ENCODE peak calls at places on chromosomes 12 and 14, in eight cellular contexts. One of them, this sample, is unnamed.

GRCh38 chr14:21995332-21995731 is 321.7 kb upstream of the OR4E1 start:
- DNase-seq in PC-9: no peak
- DNase-seq in effector memory CD4-positive, alpha-beta T cell: no peak
- DNase-seq in body of pancreas: no peak
- DNase-seq in AG10803: no peak
- DNase-seq in brain microvascular endothelial cell: no peak
- DNase-seq in GM12864: no peak
- DNase-seq in CD8-positive, alpha-beta memory T cell: no peak
- DNase-seq in this sample: no peak

GRCh38 chr14:69527635-69528034 is 43.1 kb downstream of the PLEKHD1 start:
- DNase-seq in PC-9: no peak
- DNase-seq in effector memory CD4-positive, alpha-beta T cell: no peak
- DNase-seq in body of pancreas: no peak
- DNase-seq in AG10803: no peak
- DNase-seq in brain microvascular endothelial cell: no peak
- DNase-seq in GM12864: no peak
- DNase-seq in CD8-positive, alpha-beta memory T cell: no peak
- DNase-seq in this sample: no peak

GRCh38 chr14:100384277-100384676 is 61.1 kb downstream of the SLC25A47 start:
- DNase-seq in PC-9: no peak
- DNase-seq in effector memory CD4-positive, alpha-beta T cell: no peak
- DNase-seq in body of pancreas: no peak
- DNase-seq in AG10803: no peak
- DNase-seq in brain microvascular endothelial cell: no peak
- DNase-seq in GM12864: no peak
- DNase-seq in CD8-positive, alpha-beta memory T cell: no peak
- DNase-seq in this sample: no peak

GRCh38 chr14:90941705-90942104 is 118.7 kb downstream of the RPS6KA5 start:
- DNase-seq in PC-9: no peak
- DNase-seq in effector memory CD4-positive, alpha-beta T cell: no peak
- DNase-seq in body of pancreas: no peak
- DNase-seq in AG10803: no peak
- DNase-seq in brain microvascular endothelial cell: no peak
- DNase-seq in GM12864: no peak
- DNase-seq in CD8-positive, alpha-beta memory T cell: no peak
- DNase-seq in this sample: no peak

GRCh38 chr12:45208604-45209487 is 7.0 kb upstream of the ANO6 start:
- DNase-seq in PC-9: no peak
- DNase-seq in effector memory CD4-positive, alpha-beta T cell: no peak
- DNase-seq in body of pancreas: no peak
- DNase-seq in AG10803: peak
- DNase-seq in brain microvascular endothelial cell: peak
- DNase-seq in GM12864: no peak
- DNase-seq in CD8-positive, alpha-beta memory T cell: no peak
- DNase-seq in this sample: no peak

GRCh38 chr12:7797698-7798398 is 8.6 kb downstream of the NANOG start:
- DNase-seq in PC-9: no peak
- DNase-seq in effector memory CD4-positive, alpha-beta T cell: no peak
- DNase-seq in body of pancreas: peak
- DNase-seq in AG10803: no peak
- DNase-seq in brain microvascular endothelial cell: no peak
- DNase-seq in GM12864: no peak
- DNase-seq in CD8-positive, alpha-beta memory T cell: no peak
- DNase-seq in this sample: no peak

GRCh38 chr14:78566017-78566858 is 396.1 kb downstream of the NRXN3 start:
- DNase-seq in PC-9: no peak
- DNase-seq in effector memory CD4-positive, alpha-beta T cell: peak
- DNase-seq in body of pancreas: peak
- DNase-seq in AG10803: peak
- DNase-seq in brain microvascular endothelial cell: peak
- DNase-seq in GM12864: peak
- DNase-seq in CD8-positive, alpha-beta memory T cell: peak
- DNase-seq in this sample: peak

GRCh38 chr12:52561880-52562449 is 9.0 kb upstream of the KRT71 start:
- DNase-seq in PC-9: no peak
- DNase-seq in effector memory CD4-positive, alpha-beta T cell: no peak
- DNase-seq in body of pancreas: no peak
- DNase-seq in AG10803: no peak
- DNase-seq in brain microvascular endothelial cell: peak
- DNase-seq in GM12864: no peak
- DNase-seq in CD8-positive, alpha-beta memory T cell: no peak
- DNase-seq in this sample: no peak

GRCh38 chr14:50334211-50334610 is 22.1 kb downstream of the DMAC2L start:
- DNase-seq in PC-9: no peak
- DNase-seq in effector memory CD4-positive, alpha-beta T cell: no peak
- DNase-seq in body of pancreas: no peak
- DNase-seq in AG10803: no peak
- DNase-seq in brain microvascular endothelial cell: no peak
- DNase-seq in GM12864: no peak
- DNase-seq in CD8-positive, alpha-beta memory T cell: no peak
- DNase-seq in this sample: no peak

GRCh38 chr12:30823140-30823669 is 68.5 kb upstream of the CAPRIN2 start:
- DNase-seq in PC-9: no peak
- DNase-seq in effector memory CD4-positive, alpha-beta T cell: peak
- DNase-seq in body of pancreas: peak
- DNase-seq in AG10803: no peak
- DNase-seq in brain microvascular endothelial cell: peak
- DNase-seq in GM12864: no peak
- DNase-seq in CD8-positive, alpha-beta memory T cell: peak
- DNase-seq in this sample: peak

GRCh38 chr12:62292761-62293446 is 32.7 kb downstream of the USP15 start:
- DNase-seq in PC-9: no peak
- DNase-seq in effector memory CD4-positive, alpha-beta T cell: no peak
- DNase-seq in body of pancreas: no peak
- DNase-seq in AG10803: no peak
- DNase-seq in brain microvascular endothelial cell: peak
- DNase-seq in GM12864: no peak
- DNase-seq in CD8-positive, alpha-beta memory T cell: no peak
- DNase-seq in this sample: no peak

GRCh38 chr14:95979339-95980042 is 59.7 kb upstream of the C14orf132 start:
- DNase-seq in PC-9: no peak
- DNase-seq in effector memory CD4-positive, alpha-beta T cell: no peak
- DNase-seq in body of pancreas: no peak
- DNase-seq in AG10803: no peak
- DNase-seq in brain microvascular endothelial cell: no peak
- DNase-seq in GM12864: no peak
- DNase-seq in CD8-positive, alpha-beta memory T cell: no peak
- DNase-seq in this sample: no peak

GRCh38 chr12:71591601-71592000 is 72.0 kb downstream of the ZFC3H1 start:
- DNase-seq in PC-9: no peak
- DNase-seq in effector memory CD4-positive, alpha-beta T cell: no peak
- DNase-seq in body of pancreas: no peak
- DNase-seq in AG10803: no peak
- DNase-seq in brain microvascular endothelial cell: no peak
- DNase-seq in GM12864: no peak
- DNase-seq in CD8-positive, alpha-beta memory T cell: no peak
- DNase-seq in this sample: no peak

DNA sequence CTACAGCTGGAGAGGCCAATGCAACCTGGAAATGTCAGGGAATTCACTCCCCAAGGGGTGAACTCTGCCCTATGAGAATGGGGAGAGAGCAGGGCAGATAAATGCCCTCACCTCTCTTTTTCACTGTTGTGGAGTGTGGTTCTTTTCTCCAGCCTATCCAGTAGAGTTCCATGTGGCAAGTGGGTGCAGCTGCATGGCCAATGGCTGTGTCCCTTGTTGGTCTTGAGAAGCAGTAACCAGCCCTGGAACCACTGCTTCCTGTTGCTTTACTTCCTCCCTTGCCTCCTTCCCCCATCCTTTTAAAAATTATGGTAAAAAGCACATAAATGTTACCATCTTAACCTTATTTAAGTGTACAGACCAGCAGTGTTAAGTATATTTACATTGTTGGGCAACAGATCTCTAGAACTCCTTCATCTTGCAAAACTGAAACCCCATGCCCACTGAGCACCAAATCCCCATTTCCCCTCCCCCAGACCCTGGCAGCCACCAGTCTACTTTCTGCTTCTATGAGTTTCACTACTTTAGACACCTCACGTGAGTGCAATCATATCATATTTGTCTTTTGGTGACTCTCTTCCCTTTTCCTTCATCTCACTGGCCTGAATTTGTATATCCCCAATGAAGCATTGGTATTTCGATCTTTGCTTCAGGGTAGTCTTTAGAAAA is 77.0 kb upstream of the GRIP1 start:
- DNase-seq in PC-9: no peak
- DNase-seq in effector memory CD4-positive, alpha-beta T cell: no peak
- DNase-seq in body of pancreas: no peak
- DNase-seq in AG10803: no peak
- DNase-seq in brain microvascular endothelial cell: no peak
- DNase-seq in GM12864: no peak
- DNase-seq in CD8-positive, alpha-beta memory T cell: no peak
- DNase-seq in this sample: no peak
- H3K4me3 ChIP-seq in PC-9: no peak
- H3K4me3 ChIP-seq in effector memory CD4-positive, alpha-beta T cell: no peak
- H3K4me3 ChIP-seq in body of pancreas: no peak
- H3K4me3 ChIP-seq in AG10803: no peak
- H3K4me3 ChIP-seq in brain microvascular endothelial cell: no peak
- H3K4me3 ChIP-seq in GM12864: no peak
- H3K4me3 ChIP-seq in CD8-positive, alpha-beta memory T cell: no peak
- H3K4me3 ChIP-seq in this sample: no peak

GRCh38 chr12:47881826-47882427 is 22.9 kb downstream of the VDR start:
- DNase-seq in PC-9: peak
- DNase-seq in effector memory CD4-positive, alpha-beta T cell: no peak
- DNase-seq in body of pancreas: peak
- DNase-seq in AG10803: peak
- DNase-seq in brain microvascular endothelial cell: peak
- DNase-seq in GM12864: no peak
- DNase-seq in CD8-positive, alpha-beta memory T cell: no peak
- DNase-seq in this sample: no peak
- H3K4me3 ChIP-seq in PC-9: no peak
- H3K4me3 ChIP-seq in effector memory CD4-positive, alpha-beta T cell: no peak
- H3K4me3 ChIP-seq in body of pancreas: no peak
- H3K4me3 ChIP-seq in AG10803: no peak
- H3K4me3 ChIP-seq in brain microvascular endothelial cell: no peak
- H3K4me3 ChIP-seq in GM12864: no peak
- H3K4me3 ChIP-seq in CD8-positive, alpha-beta memory T cell: no peak
- H3K4me3 ChIP-seq in this sample: no peak

GRCh38 chr12:668092-668481 is 4.8 kb upstream of the NINJ2 start:
- DNase-seq in PC-9: no peak
- DNase-seq in effector memory CD4-positive, alpha-beta T cell: no peak
- DNase-seq in body of pancreas: no peak
- DNase-seq in AG10803: no peak
- DNase-seq in brain microvascular endothelial cell: no peak
- DNase-seq in GM12864: no peak
- DNase-seq in CD8-positive, alpha-beta memory T cell: no peak
- DNase-seq in this sample: no peak

GRCh38 chr12:664075-664778 is 982 bp upstream of the NINJ2 start:
- DNase-seq in PC-9: no peak
- DNase-seq in effector memory CD4-positive, alpha-beta T cell: no peak
- DNase-seq in body of pancreas: no peak
- DNase-seq in AG10803: no peak
- DNase-seq in brain microvascular endothelial cell: no peak
- DNase-seq in GM12864: no peak
- DNase-seq in CD8-positive, alpha-beta memory T cell: no peak
- DNase-seq in this sample: no peak

GRCh38 chr12:664779-665092 is 1.5 kb upstream of the NINJ2 start:
- DNase-seq in PC-9: no peak
- DNase-seq in effector memory CD4-positive, alpha-beta T cell: no peak
- DNase-seq in body of pancreas: no peak
- DNase-seq in AG10803: no peak
- DNase-seq in brain microvascular endothelial cell: no peak
- DNase-seq in GM12864: no peak
- DNase-seq in CD8-positive, alpha-beta memory T cell: no peak
- DNase-seq in this sample: no peak

GRCh38 chr12:666066-666465 is 2.8 kb upstream of the NINJ2 start:
- DNase-seq in PC-9: no peak
- DNase-seq in effector memory CD4-positive, alpha-beta T cell: no peak
- DNase-seq in body of pancreas: no peak
- DNase-seq in AG10803: peak
- DNase-seq in brain microvascular endothelial cell: no peak
- DNase-seq in GM12864: no peak
- DNase-seq in CD8-positive, alpha-beta memory T cell: no peak
- DNase-seq in this sample: no peak

GRCh38 chr12:666766-667308 is 3.6 kb upstream of the NINJ2 start:
- DNase-seq in PC-9: peak
- DNase-seq in effector memory CD4-positive, alpha-beta T cell: no peak
- DNase-seq in body of pancreas: no peak
- DNase-seq in AG10803: peak
- DNase-seq in brain microvascular endothelial cell: no peak
- DNase-seq in GM12864: no peak
- DNase-seq in CD8-positive, alpha-beta memory T cell: peak
- DNase-seq in this sample: no peak
- H3K4me3 ChIP-seq in PC-9: no peak
- H3K4me3 ChIP-seq in effector memory CD4-positive, alpha-beta T cell: no peak
- H3K4me3 ChIP-seq in body of pancreas: no peak
- H3K4me3 ChIP-seq in AG10803: no peak
- H3K4me3 ChIP-seq in brain microvascular endothelial cell: no peak
- H3K4me3 ChIP-seq in GM12864: peak
- H3K4me3 ChIP-seq in CD8-positive, alpha-beta memory T cell: no peak
- H3K4me3 ChIP-seq in this sample: no peak

DNA sequence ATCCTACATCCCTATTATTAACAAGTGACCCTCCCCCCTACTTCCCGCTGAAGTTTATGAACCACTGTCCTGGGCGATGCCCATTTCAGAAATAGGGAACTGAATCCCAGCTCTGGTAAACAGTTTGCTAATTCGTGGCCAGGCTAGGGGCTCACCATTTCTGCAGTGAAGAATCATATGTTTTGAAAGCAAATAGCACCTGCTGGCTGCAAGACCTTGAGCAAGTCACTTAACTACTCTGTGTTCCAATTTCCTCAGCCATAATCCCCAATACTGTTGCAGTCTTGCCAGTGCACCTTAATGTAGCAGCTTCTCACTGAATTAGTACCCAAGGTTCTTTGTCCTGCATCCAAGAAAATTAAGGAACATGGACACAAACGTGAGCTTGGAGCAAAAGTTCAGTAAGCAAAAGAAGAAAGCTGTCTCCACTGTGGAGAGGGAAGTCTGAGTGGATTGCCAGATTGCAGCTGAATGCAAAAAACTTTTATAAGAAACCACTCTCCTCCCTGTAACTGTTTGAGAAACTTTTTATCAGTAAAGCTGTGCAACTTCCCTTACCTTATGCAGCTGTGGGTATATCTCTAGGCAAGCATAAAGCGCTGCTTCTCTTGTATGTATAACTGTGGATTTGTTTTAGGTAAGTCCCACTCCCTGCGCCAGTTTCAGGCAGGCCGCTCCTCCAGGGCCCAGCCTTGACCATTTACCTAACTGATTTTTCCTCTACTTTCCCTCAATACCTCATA is 824 bp downstream of the OAS1 start:
- DNase-seq in PC-9: no peak
- DNase-seq in effector memory CD4-positive, alpha-beta T cell: no peak
- DNase-seq in body of pancreas: no peak
- DNase-seq in AG10803: no peak
- DNase-seq in brain microvascular endothelial cell: no peak
- DNase-seq in GM12864: peak
- DNase-seq in CD8-positive, alpha-beta memory T cell: no peak
- DNase-seq in this sample: no peak
- H3K4me3 ChIP-seq in PC-9: peak
- H3K4me3 ChIP-seq in effector memory CD4-positive, alpha-beta T cell: peak
- H3K4me3 ChIP-seq in body of pancreas: no peak
- H3K4me3 ChIP-seq in AG10803: no peak
- H3K4me3 ChIP-seq in brain microvascular endothelial cell: no peak
- H3K4me3 ChIP-seq in GM12864: peak
- H3K4me3 ChIP-seq in CD8-positive, alpha-beta memory T cell: peak
- H3K4me3 ChIP-seq in this sample: peak

GRCh38 chr12:16329594-16329993 is 17.9 kb upstream of the MGST1 start:
- DNase-seq in PC-9: peak
- DNase-seq in effector memory CD4-positive, alpha-beta T cell: no peak
- DNase-seq in body of pancreas: no peak
- DNase-seq in AG10803: no peak
- DNase-seq in brain microvascular endothelial cell: no peak
- DNase-seq in GM12864: no peak
- DNase-seq in CD8-positive, alpha-beta memory T cell: no peak
- DNase-seq in this sample: no peak
- H3K4me3 ChIP-seq in PC-9: no peak
- H3K4me3 ChIP-seq in effector memory CD4-positive, alpha-beta T cell: no peak
- H3K4me3 ChIP-seq in body of pancreas: no peak
- H3K4me3 ChIP-seq in AG10803: no peak
- H3K4me3 ChIP-seq in brain microvascular endothelial cell: no peak
- H3K4me3 ChIP-seq in GM12864: no peak
- H3K4me3 ChIP-seq in CD8-positive, alpha-beta memory T cell: no peak
- H3K4me3 ChIP-seq in this sample: no peak